ENCODE peak calls at places on chromosomes 4 and X, in five cellular contexts. I is fibroblast of lung, F is neural progenitor cell, P is OCI-LY7, C is IMR-90. O is an unnamed sample.

GRCh38 chrX:11381464-11381863 is 88.3 kb downstream of the AMELX start:
- DNase-seq in I (peak), P (peak), F (peak), C (peak), O (peak)

GRCh38 chr4:10182446-10183424 is 66.1 kb upstream of the WDR1 start:
- DNase-seq in C (no peak), P (no peak), I (no peak), F (no peak), O (no peak)

GRCh38 chr4:40321671-40322131 is 13.4 kb upstream of the CHRNA9 start:
- DNase-seq in P (no peak), C (peak), I (peak), F (no peak), O (no peak)

GRCh38 chr4:3269105-3269927 is 20.4 kb downstream of the MSANTD1 start:
- DNase-seq in I (no peak), P (no peak), F (peak), C (no peak), O (no peak)

GRCh38 chrX:150438165-150438564 is 75.0 kb downstream of the MAMLD1 start:
- DNase-seq in C (peak), P (no peak), F (no peak), I (no peak), O (no peak)

GRCh38 chrX:87425618-87426017 is 92.0 kb upstream of the KLHL4 start:
- DNase-seq in I (no peak), P (no peak), F (no peak), C (no peak), O (no peak)

GRCh38 chr4:159551268-159551667 is 448.4 kb downstream of the RAPGEF2 start:
- DNase-seq in P (no peak), F (no peak), C (no peak), I (peak), O (no peak)

GRCh38 chr4:150960818-150961217 is 54.3 kb downstream of the LRBA start:
- DNase-seq in F (peak), C (no peak), P (peak), I (no peak), O (peak)

GRCh38 chr4:153748378-153748777 is 11.4 kb downstream of the RNF175 start:
- DNase-seq in C (peak), P (no peak), F (no peak), I (peak), O (no peak)

GRCh38 chr4:138269175-138269574 is 27.0 kb upstream of the SLC7A11 start:
- DNase-seq in C (peak), I (no peak), F (no peak), P (no peak), O (no peak)

GRCh38 chr4:88244821-88245579 is 39.4 kb downstream of the PPM1K start:
- DNase-seq in P (peak), F (no peak), I (no peak), C (no peak), O (no peak)

GRCh38 chrX:85561216-85561615 is 181.8 kb upstream of the POF1B start:
- DNase-seq in C (no peak), F (peak), P (no peak), I (no peak), O (no peak)

GRCh38 chr4:93152461-93152860 is 676.1 kb upstream of the ATOH1 start:
- DNase-seq in F (no peak), P (no peak), I (no peak), C (no peak), O (no peak)

GRCh38 chr4:109276482-109277095 is 25.9 kb downstream of the COL25A1 start:
- DNase-seq in P (no peak), F (no peak), I (no peak), C (no peak), O (no peak)

GRCh38 chr4:183163135-183163534 is 64.1 kb downstream of the WWC2 start:
- DNase-seq in F (no peak), C (no peak), P (no peak), I (no peak), O (no peak)

GRCh38 chr4:48841045-48841827 is 10.3 kb downstream of the OCIAD1 start:
- DNase-seq in I (no peak), P (no peak), C (no peak), F (no peak), O (no peak)

GRCh38 chr4:141416219-141416618 is 195.5 kb downstream of the ZNF330 start:
- DNase-seq in I (peak), P (no peak), F (no peak), C (peak), O (no peak)

GRCh38 chrX:117871796-117872195 is 244.8 kb downstream of the KLHL13 start:
- DNase-seq in C (no peak), F (no peak), I (no peak), P (no peak), O (no peak)

GRCh38 chrX:39497717-39498265 is 600.0 kb downstream of the BCOR start:
- DNase-seq in F (no peak), P (no peak), C (no peak), I (no peak), O (no peak)

GRCh38 chr4:24807611-24808010 is 12.2 kb downstream of the SOD3 start:
- DNase-seq in P (no peak), F (no peak), I (no peak), C (no peak), O (no peak)

GRCh38 chr4:38034986-38035882 is 75.0 kb downstream of the PTTG2 start:
- DNase-seq in C (peak), I (peak), P (peak), F (peak), O (no peak)

GRCh38 chr4:130306566-130306965 is 1210.6 kb downstream of the C4orf33 start:
- DNase-seq in I (no peak), C (no peak), P (no peak), F (peak), O (peak)

GRCh38 chr4:77852892-77853495 is 9.6 kb upstream of the MRPL1 start:
- DNase-seq in C (no peak), P (peak), I (no peak), F (no peak), O (no peak)

GRCh38 chrX:21373637-21374162 is 518 bp upstream of the CNKSR2 start:
- DNase-seq in C (no peak), P (no peak), I (no peak), F (peak), O (peak)

GRCh38 chr4:168802222-168802621 is 207.8 kb downstream of the CBR4 start:
- DNase-seq in P (no peak), C (no peak), I (no peak), F (no peak), O (no peak)

GRCh38 chrX:152926279-152926678 is 28.4 kb downstream of the ZNF185 start:
- DNase-seq in C (peak), P (peak), F (peak), I (peak), O (peak)

GRCh38 chrX:120251471-120252011 is 929 bp downstream of the ZBTB33 start:
- DNase-seq in F (peak), I (peak), P (peak), C (peak), O (no peak)

GRCh38 chr4:144712775-144713174 is 66.8 kb downstream of the HHIP start:
- DNase-seq in C (peak), I (peak), F (no peak), P (no peak), O (no peak)

GRCh38 chrX:101383679-101384078 is 2.3 kb downstream of the BTK start:
- DNase-seq in I (no peak), C (no peak), F (peak), P (peak), O (no peak)

GRCh38 chr4:142550955-142551354 is 295.1 kb downstream of the INPP4B start:
- DNase-seq in C (no peak), I (peak), F (no peak), P (no peak), O (no peak)

GRCh38 chr4:6200011-6200921 is at the start of gene JAKMIP1:
- DNase-seq in C (peak), F (peak), P (peak), I (peak), O (peak)

GRCh38 chr4:148007789-148008188 is 275.9 kb downstream of the ARHGAP10 start:
- DNase-seq in F (no peak), I (no peak), P (no peak), C (peak), O (no peak)

GRCh38 chrX:119234931-119235555 is 1.0 kb upstream of the PGRMC1 start:
- DNase-seq in C (no peak), F (peak), I (no peak), P (no peak), O (peak)
- H2AFZ ChIP-seq in C (no peak), F (peak), I (no peak), P (no peak), O (no peak)

GRCh38 chrX:37542791-37543190 is 28.7 kb upstream of the LANCL3 start:
- DNase-seq in F (no peak), I (no peak), P (no peak), C (no peak), O (no peak)
- TF ChIP-seq CTCF in F (no peak), I (no peak), P (no peak), C (no peak), O (no peak)

GRCh38 chr4:114807357-114807756 is 208.8 kb downstream of the UGT8 start:
- DNase-seq in F (no peak), P (no peak), I (no peak), C (no peak), O (no peak)
- H2AFZ ChIP-seq in F (peak), P (no peak), I (no peak), C (no peak), O (no peak)

DNA sequence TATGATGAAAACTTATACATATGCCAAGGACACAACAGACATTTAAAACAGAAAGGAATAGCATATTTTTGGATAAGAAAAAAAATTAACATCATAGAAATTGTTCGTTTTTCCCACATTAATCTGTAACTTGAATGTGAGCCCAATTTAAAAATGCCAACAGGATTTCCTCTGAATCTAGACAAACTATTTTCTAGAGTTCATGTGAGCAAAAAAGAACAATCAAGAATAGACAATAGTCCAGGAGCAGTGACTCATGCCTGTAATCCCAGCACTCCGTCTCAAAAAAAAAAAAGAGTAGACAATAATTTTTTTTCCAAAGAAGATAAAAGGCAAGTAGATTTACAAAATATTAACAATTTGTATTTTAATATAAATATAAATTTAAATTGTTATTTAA is 73.7 kb upstream of the DUSP21 start:
- DNase-seq in F (no peak), P (no peak), I (no peak), C (no peak), O (no peak)
- TF ChIP-seq CTCF in F (no peak), P (no peak), I (no peak), C (no peak), O (no peak)